ENCODE peak calls at places on chromosomes 5 and 9, in seven cellular contexts. E is Right ventricle myocardium superior; N is stimulated activated effector memory CD8-positive, alpha-beta T cell treated with anti-CD3 and anti-CD28 coated beads, Interleukin-12 subunit alpha, Interleukin-12 subunit beta, amount 100 ng/mL, for 72 hours; B is left lung; Q is mucosa of descending colon; O is esophagus mucosa; K is activated CD8-positive, alpha-beta T cell treated with anti-CD3 and anti-CD28 coated beads, Interleukin-2, amount 10 ng/mL, durations not matched to agents 7 days and 5 days. P is an unnamed sample.

GRCh38 chr9:27791311-27791710 is 218.0 kb upstream of the C9orf72 start:
- ATAC-seq in E (no peak), N (no peak), B (no peak), Q (no peak), O (no peak), K (no peak), P (peak)

GRCh38 chr5:121819661-121820261 is 31.9 kb upstream of the FTMT start:
- ATAC-seq in E (no peak), N (no peak), B (no peak), Q (no peak), O (no peak), K (no peak), P (no peak)

GRCh38 chr5:135625061-135625460 is 46.3 kb upstream of the CXCL14 start:
- ATAC-seq in E (no peak), N (no peak), B (no peak), Q (no peak), O (no peak), K (no peak), P (no peak)

GRCh38 chr5:71684309-71684708 is 34.8 kb upstream of the CARTPT start:
- ATAC-seq in E (no peak), N (no peak), B (no peak), Q (peak), O (no peak), K (no peak), P (no peak)

GRCh38 chr9:95078934-95079333 is 238.6 kb downstream of the FANCC start:
- ATAC-seq in E (peak), N (no peak), B (peak), Q (no peak), O (peak), K (no peak), P (peak)

GRCh38 chr5:3325206-3325605 is 270.4 kb upstream of the IRX1 start:
- ATAC-seq in E (peak), N (no peak), B (peak), Q (no peak), O (no peak), K (no peak), P (no peak)

GRCh38 chr5:149904293-149904886 is 40.2 kb downstream of the PDE6A start:
- ATAC-seq in E (no peak), N (no peak), B (no peak), Q (peak), O (no peak), K (no peak), P (no peak)

GRCh38 chr9:76610009-76610352 is 151.0 kb downstream of the GCNT1 start:
- ATAC-seq in E (peak), N (no peak), B (peak), Q (peak), O (no peak), K (no peak), P (peak)

GRCh38 chr5:149438281-149438680 is 59.2 kb upstream of the IL17B start:
- ATAC-seq in E (no peak), N (no peak), B (no peak), Q (no peak), O (no peak), K (no peak), P (no peak)

GRCh38 chr5:119077444-119077843 is 6.6 kb downstream of the DMXL1 start:
- ATAC-seq in E (no peak), N (no peak), B (no peak), Q (no peak), O (no peak), K (no peak), P (no peak)

GRCh38 chr5:107564896-107565295 is 105.8 kb downstream of the EFNA5 start:
- ATAC-seq in E (no peak), N (no peak), B (no peak), Q (no peak), O (no peak), K (no peak), P (peak)

GRCh38 chr5:126961702-126962101 is 68.7 kb downstream of the MARCHF3 start:
- ATAC-seq in E (peak), N (peak), B (no peak), Q (peak), O (peak), K (no peak), P (no peak)

GRCh38 chr5:130939059-130939458 is 226.0 kb downstream of the HINT1 start:
- ATAC-seq in E (no peak), N (no peak), B (no peak), Q (no peak), O (no peak), K (no peak), P (no peak)

GRCh38 chr9:94975480-94976452 is 249.3 kb downstream of the AOPEP start:
- ATAC-seq in E (no peak), N (no peak), B (no peak), Q (no peak), O (no peak), K (no peak), P (no peak)

P was measured in SK-N-SH treated with all-trans-retinoic acid at 6 μM for 48 hours.